ENCODE peak calls at places on chromosomes 3 and 15, in eight cellular contexts. V is GM10248, K is RWPE1, D is GM12865, Y is fibroblast of villous mesenchyme, Q is transverse colon, F is H1, B is fibroblast of mammary gland. M is an unnamed sample.

GRCh38 chr3:30480587-30480986 is 125.8 kb upstream of the TGFBR2 start:
- DNase-seq in K (no peak), D (no peak), F (no peak), Y (no peak), V (no peak), Q (no peak), B (no peak), M (no peak)

GRCh38 chr3:50168791-50169190 is 13.7 kb downstream of the SEMA3F start:
- DNase-seq in B (no peak), Y (no peak), F (no peak), K (no peak), Q (no peak), D (no peak), V (no peak), M (no peak)

GRCh38 chr3:46878796-46879436 is 1.4 kb downstream of the PTH1R start:
- DNase-seq in Y (no peak), D (peak), K (no peak), B (no peak), V (no peak), F (no peak), Q (no peak), M (peak)

GRCh38 chr3:13577181-13578121 is 28.5 kb downstream of the FBLN2 start:
- DNase-seq in F (no peak), B (no peak), Q (no peak), V (no peak), K (no peak), Y (no peak), D (no peak), M (no peak)

GRCh38 chr15:91168457-91168856 is 68.4 kb downstream of the SV2B start:
- DNase-seq in Y (no peak), D (no peak), Q (no peak), K (no peak), V (no peak), F (no peak), B (no peak), M (no peak)

GRCh38 chr3:31908391-31909097 is 72.5 kb downstream of the OSBPL10 start:
- DNase-seq in D (no peak), F (no peak), V (no peak), Y (no peak), B (peak), K (no peak), Q (no peak), M (peak)

GRCh38 chr15:43872416-43873020 is 45.7 kb downstream of the WDR76 start:
- DNase-seq in F (peak), V (peak), K (peak), Y (peak), D (peak), B (peak), Q (peak), M (peak)

GRCh38 chr3:57864853-57865252 is 108.7 kb downstream of the SLMAP start:
- DNase-seq in Y (peak), F (no peak), D (no peak), Q (no peak), V (no peak), B (peak), K (peak), M (no peak)

GRCh38 chr15:45314960-45315359 is 62.9 kb downstream of the SLC28A2 start:
- DNase-seq in Y (peak), D (peak), F (no peak), V (no peak), B (peak), K (no peak), Q (peak), M (no peak)

GRCh38 chr3:26962419-26963355 is 340.1 kb downstream of the LRRC3B start:
- DNase-seq in K (no peak), V (peak), F (no peak), Q (no peak), D (peak), Y (no peak), B (no peak), M (no peak)

GRCh38 chr3:58530354-58530865 is 6.6 kb downstream of the ACOX2 start:
- DNase-seq in Y (no peak), V (peak), B (no peak), D (no peak), Q (no peak), K (no peak), F (no peak), M (no peak)

GRCh38 chr3:112089956-112090898 is 4.0 kb downstream of the C3orf52 start:
- DNase-seq in B (no peak), Y (peak), Q (no peak), V (no peak), D (no peak), F (no peak), K (no peak), M (no peak)

GRCh38 chr3:89107461-89108035 is at the start of gene EPHA3:
- DNase-seq in D (peak), V (peak), Q (peak), B (peak), Y (peak), F (peak), K (peak), M (peak)

GRCh38 chr15:96500491-96500890 is 170.0 kb downstream of the NR2F2 start:
- DNase-seq in B (no peak), F (no peak), D (no peak), Y (no peak), V (no peak), Q (no peak), K (no peak), M (no peak)

GRCh38 chr15:76181705-76182107 is 121.9 kb downstream of the TMEM266 start:
- DNase-seq in Q (no peak), F (no peak), K (no peak), Y (no peak), B (no peak), V (peak), D (peak), M (no peak)

GRCh38 chr3:140898340-140899180 is 43.1 kb upstream of the SLC25A36 start:
- DNase-seq in V (peak), D (peak), Q (no peak), K (peak), B (peak), Y (peak), F (no peak), M (peak)

GRCh38 chr3:81154611-81155143 is 606.8 kb downstream of the GBE1 start:
- DNase-seq in Q (no peak), F (no peak), K (no peak), V (no peak), D (no peak), B (no peak), Y (no peak), M (no peak)

GRCh38 chr15:79028411-79028964 is 62.1 kb downstream of the RASGRF1 start:
- DNase-seq in V (peak), F (peak), K (peak), D (peak), B (peak), Y (peak), Q (peak), M (peak)

GRCh38 chr3:45312836-45313493 is 75.4 kb upstream of the LARS2 start:
- DNase-seq in F (no peak), B (peak), K (no peak), D (no peak), Y (no peak), Q (no peak), V (no peak), M (no peak)

GRCh38 chr3:126538316-126538715 is 14.4 kb downstream of the CHST13 start:
- DNase-seq in B (no peak), F (peak), Y (no peak), D (no peak), K (no peak), V (no peak), Q (peak), M (no peak)

GRCh38 chr15:99361541-99362185 is 110.4 kb downstream of the LRRC28 start:
- DNase-seq in D (peak), F (no peak), B (peak), V (no peak), Y (peak), Q (no peak), K (peak), M (no peak)

GRCh38 chr3:145326666-145327065 is 834.3 kb downstream of the PLOD2 start:
- DNase-seq in K (no peak), D (peak), Q (no peak), Y (no peak), B (no peak), V (no peak), F (no peak), M (no peak)

GRCh38 chr15:86903642-86904421 is 824.2 kb downstream of the AGBL1 start:
- DNase-seq in Y (no peak), D (no peak), F (no peak), K (no peak), Q (no peak), B (no peak), V (no peak), M (no peak)

GRCh38 chr3:139120336-139120971 is 75.8 kb upstream of the PRR23C start:
- DNase-seq in K (no peak), Q (no peak), V (no peak), D (peak), F (peak), B (peak), Y (peak), M (no peak)

GRCh38 chr3:103002447-103002846 is 567.6 kb downstream of the ZPLD1 start:
- DNase-seq in D (no peak), Q (no peak), V (no peak), B (no peak), F (no peak), K (no peak), Y (no peak), M (no peak)

GRCh38 chr3:112302881-112303761 is 9.1 kb upstream of the SLC9C1 start:
- DNase-seq in Y (peak), F (peak), Q (no peak), V (no peak), D (peak), B (peak), K (no peak), M (no peak)

GRCh38 chr3:5709704-5710103 is 522.2 kb downstream of the EDEM1 start:
- DNase-seq in V (no peak), Q (no peak), Y (no peak), B (no peak), F (no peak), D (no peak), K (no peak), M (no peak)

GRCh38 chr3:113552851-113553250 is 20.5 kb downstream of the SIDT1 start:
- DNase-seq in D (peak), V (peak), B (no peak), K (no peak), Y (no peak), Q (no peak), F (no peak), M (no peak)

GRCh38 chr3:170731281-170731680 is 138.7 kb downstream of the RPL22L1 start:
- DNase-seq in Y (no peak), V (no peak), D (no peak), B (no peak), Q (no peak), F (no peak), K (no peak), M (no peak)

GRCh38 chr3:170732660-170733245 is 137.2 kb downstream of the RPL22L1 start:
- DNase-seq in F (no peak), V (no peak), Q (no peak), K (no peak), Y (no peak), B (peak), D (no peak), M (no peak)

GRCh38 chr3:170735821-170736220 is 134.2 kb downstream of the RPL22L1 start:
- DNase-seq in B (no peak), Y (no peak), F (no peak), K (no peak), V (no peak), Q (no peak), D (no peak), M (no peak)

GRCh38 chr3:170734737-170735070 is 135.3 kb downstream of the RPL22L1 start:
- DNase-seq in B (no peak), D (no peak), Q (no peak), V (no peak), K (no peak), F (no peak), Y (peak), M (no peak)

GRCh38 chr3:170734043-170734736 is 135.8 kb downstream of the RPL22L1 start:
- DNase-seq in Q (no peak), D (no peak), Y (no peak), F (no peak), B (no peak), V (no peak), K (no peak), M (no peak)
- TF ChIP-seq CTCF in Q (no peak), D (no peak), Y (no peak), F (no peak), B (no peak), V (no peak), K (no peak), M (no peak)

GRCh38 chr3:99928758-99929408 is 111.2 kb downstream of the CMSS1 start:
- DNase-seq in F (no peak), V (no peak), Q (no peak), B (no peak), Y (no peak), D (no peak), K (no peak), M (no peak)
- TF ChIP-seq CTCF in F (peak), V (no peak), Q (no peak), B (peak), Y (no peak), D (no peak), K (no peak), M (no peak)

DNA sequence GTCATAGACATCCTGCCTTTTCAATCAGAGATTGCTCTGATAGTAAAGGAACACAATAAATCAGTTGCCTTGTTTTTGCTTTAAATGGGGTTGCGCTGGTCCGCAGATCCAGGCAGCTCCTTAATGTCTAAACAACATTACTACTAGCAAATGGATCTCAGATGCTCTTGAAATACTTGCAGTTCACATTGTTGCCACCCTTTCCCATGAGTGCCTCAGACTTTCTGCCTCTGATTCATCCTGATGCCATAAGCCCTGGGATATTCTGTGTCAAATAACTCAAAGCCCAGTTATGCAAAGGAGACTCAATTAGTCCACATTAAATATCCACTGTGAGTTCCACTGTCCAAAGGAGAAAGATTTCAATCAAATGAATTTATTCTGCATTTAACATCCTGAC is 196.7 kb downstream of the PLCH1 start:
- DNase-seq in Q (no peak), V (no peak), K (no peak), B (peak), Y (peak), D (no peak), F (no peak), M (no peak)
- TF ChIP-seq CTCF in Q (no peak), V (no peak), K (no peak), B (peak), Y (no peak), D (no peak), F (no peak), M (no peak)

GRCh38 chr3:155859859-155860258 is 5.6 kb upstream of the SLC33A1 start:
- DNase-seq in B (peak), F (no peak), Q (no peak), K (no peak), Y (peak), D (peak), V (peak), M (no peak)
- TF ChIP-seq CTCF in B (peak), F (no peak), Q (no peak), K (peak), Y (peak), D (peak), V (peak), M (peak)

GRCh38 chr15:81813215-81813614 is 232.6 kb downstream of the MEX3B start:
- DNase-seq in V (no peak), B (no peak), F (no peak), Q (no peak), K (peak), D (no peak), Y (no peak), M (no peak)
- TF ChIP-seq CTCF in V (peak), B (peak), F (peak), Q (no peak), K (peak), D (peak), Y (peak), M (no peak)

DNA sequence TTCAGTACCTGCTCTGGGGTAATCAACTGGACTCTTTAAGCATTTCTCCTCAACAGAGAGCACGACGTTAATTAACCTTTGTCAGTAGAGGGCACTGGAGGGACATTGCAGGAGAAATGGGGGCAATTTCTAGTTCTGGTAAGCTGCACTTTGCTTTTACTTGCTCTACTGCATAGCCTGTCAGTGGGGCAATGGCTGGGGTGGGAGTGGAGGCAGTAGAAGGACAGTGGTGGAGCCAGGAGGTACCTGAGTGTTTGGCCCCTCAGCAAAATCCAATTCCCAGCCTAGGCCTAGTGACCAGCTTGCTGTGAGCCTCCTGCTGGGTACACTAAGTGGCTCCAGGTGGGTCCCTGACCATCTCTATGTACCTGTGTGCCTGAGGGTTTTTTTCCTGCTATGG is 18.3 kb upstream of the MED12L start:
- DNase-seq in Y (peak), V (peak), K (no peak), B (peak), F (peak), Q (no peak), D (peak), M (peak)
- TF ChIP-seq CTCF in Y (peak), V (no peak), K (no peak), B (peak), F (no peak), Q (no peak), D (peak), M (peak)

GRCh38 chr3:48125886-48126622 is 62.2 kb downstream of the CDC25A start:
- DNase-seq in D (peak), V (no peak), F (no peak), Y (no peak), Q (no peak), K (no peak), B (no peak), M (no peak)
- TF ChIP-seq CTCF in D (no peak), V (no peak), F (no peak), Y (no peak), Q (no peak), K (no peak), B (no peak), M (no peak)

DNA sequence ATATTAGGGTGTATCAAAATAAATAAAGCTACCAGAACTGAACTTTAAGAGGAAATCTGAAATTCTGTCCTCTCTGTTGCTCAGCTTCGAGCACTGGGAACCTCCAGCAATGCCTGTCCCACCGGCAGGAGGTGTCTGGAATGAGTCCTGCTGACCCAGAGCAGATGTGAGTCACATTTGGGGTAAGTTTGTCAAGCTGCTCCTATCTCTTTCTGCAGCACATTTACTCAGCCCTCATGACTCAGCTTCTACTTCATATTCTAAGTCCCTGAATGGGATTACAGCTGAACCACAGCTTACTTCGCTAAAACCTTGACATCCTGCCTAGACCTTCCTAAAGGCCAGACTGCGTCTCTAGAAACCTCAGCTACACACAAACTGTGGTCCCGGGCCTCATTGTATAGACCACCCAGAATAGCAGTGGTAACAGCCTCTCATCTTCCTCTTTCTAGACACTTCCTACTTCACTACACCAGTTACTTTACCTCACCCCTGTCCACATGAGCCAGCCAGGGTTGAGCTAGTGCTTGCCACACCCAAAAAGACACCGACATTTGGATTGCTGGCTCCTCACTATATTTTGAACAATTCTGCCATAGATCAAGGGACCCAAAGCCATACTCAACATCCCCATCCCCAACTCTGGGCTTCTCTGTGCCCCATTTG is 109.6 kb upstream of the TMCO5A start:
- DNase-seq in V (no peak), B (peak), Q (no peak), F (no peak), K (peak), Y (peak), D (peak), M (peak)
- TF ChIP-seq CTCF in V (no peak), B (peak), Q (no peak), F (no peak), K (no peak), Y (peak), D (no peak), M (no peak)

GRCh38 chr3:183762304-183762703 is 63.1 kb downstream of the MAP6D1 start:
- DNase-seq in K (no peak), B (peak), V (no peak), Y (no peak), Q (no peak), D (no peak), F (no peak), M (no peak)

GRCh38 chr3:183766107-183766506 is 59.3 kb downstream of the MAP6D1 start:
- DNase-seq in K (no peak), V (no peak), Y (no peak), F (no peak), B (no peak), Q (no peak), D (no peak), M (no peak)

GRCh38 chr3:183766745-183767606 is 58.4 kb downstream of the MAP6D1 start:
- DNase-seq in Q (peak), Y (peak), B (peak), F (peak), D (peak), V (peak), K (peak), M (peak)

GRCh38 chr3:183768114-183768513 is 57.3 kb downstream of the MAP6D1 start:
- DNase-seq in D (no peak), V (no peak), Q (no peak), F (no peak), Y (no peak), B (no peak), K (no peak), M (no peak)

GRCh38 chr3:183764854-183765731 is 60.3 kb downstream of the MAP6D1 start:
- DNase-seq in D (no peak), Q (peak), V (no peak), B (peak), K (no peak), F (no peak), Y (peak), M (peak)
- TF ChIP-seq CTCF in D (no peak), Q (no peak), V (no peak), B (no peak), K (no peak), F (no peak), Y (no peak), M (no peak)